ENCODE peak calls at places on chromosomes 3 and 15, in five cellular contexts. Q is Daoy, O is dermis blood vessel endothelial cell, A is T follicular helper cell, D is DMS153. X is an unnamed sample.

GRCh38 chr3:133295199-133295901 is 104.5 kb upstream of the BFSP2 start:
- DNase-seq in D (peak), A (no peak), Q (peak), O (no peak), X (no peak)

GRCh38 chr3:185822957-185823279 is 1.9 kb downstream of the IGF2BP2 start:
- DNase-seq in Q (no peak), O (no peak), A (no peak), D (no peak), X (no peak)

GRCh38 chr3:172129868-172130751 is 90.7 kb downstream of the FNDC3B start:
- DNase-seq in Q (peak), A (no peak), D (peak), O (peak), X (no peak)

GRCh38 chr15:67114846-67115521 is 49.6 kb downstream of the SMAD3 start:
- DNase-seq in A (no peak), D (no peak), O (no peak), Q (no peak), X (no peak)

GRCh38 chr3:52029053-52029452 is 27.3 kb downstream of the DUSP7 start:
- DNase-seq in Q (no peak), D (no peak), A (no peak), O (no peak), X (no peak)

GRCh38 chr15:70632981-70633380 is 130.4 kb downstream of the UACA start:
- DNase-seq in Q (no peak), O (no peak), D (no peak), A (no peak), X (no peak)

GRCh38 chr3:156599475-156599874 is 44.6 kb upstream of the SSR3 start:
- DNase-seq in A (no peak), Q (no peak), O (no peak), D (no peak), X (no peak)

GRCh38 chr15:90184119-90184785 is 16.9 kb upstream of the SEMA4B start:
- DNase-seq in Q (peak), A (no peak), O (no peak), D (peak), X (no peak)

GRCh38 chr15:57217716-57218598 is 158.3 kb upstream of the CGNL1 start:
- DNase-seq in Q (peak), O (peak), D (no peak), A (no peak), X (no peak)

X was measured in ecto neural progenitor cell.